ENCODE peak calls at places on chromosomes 1 and 21, in four cellular contexts. B is A549, J is adrenal gland, C is dorsolateral prefrontal cortex. U is an unnamed sample.

GRCh38 chr1:25573961-25574360 is 30.6 kb downstream of the LDLRAP1 start:
- DNase-seq in B (no peak), J (no peak), C (no peak), U (no peak)

GRCh38 chr1:44515416-44515815 is 110.4 kb downstream of the RNF220 start:
- DNase-seq in B (peak; percentile 15), J (no peak), C (no peak), U (peak; percentile 25)

GRCh38 chr1:228849011-228849541 is 113.8 kb downstream of the RHOU start:
- DNase-seq in B (no peak), J (no peak), C (no peak), U (no peak)

GRCh38 chr1:241647658-241648057 is 4.4 kb upstream of the WDR64 start:
- DNase-seq in B (no peak), J (no peak), C (no peak), U (no peak)

GRCh38 chr1:6581561-6582305 is 1.9 kb downstream of the ZBTB48 start:
- DNase-seq in B (no peak), J (no peak), C (no peak), U (no peak)

GRCh38 chr1:72690871-72691270 is 408.5 kb upstream of the NEGR1 start:
- DNase-seq in B (no peak), J (no peak), C (no peak), U (no peak)

GRCh38 chr21:34807146-34807880 is 138.5 kb downstream of the CLIC6 start:
- DNase-seq in B (peak; percentile 78), J (peak; percentile 33), C (no peak), U (peak; percentile 79)

GRCh38 chr1:65827346-65827745 is 34.7 kb downstream of the PDE4B start:
- DNase-seq in B (no peak), J (no peak), C (no peak), U (no peak)

GRCh38 chr1:45925728-45926287 is 122.4 kb downstream of the MAST2 start:
- DNase-seq in B (no peak), J (no peak), C (no peak), U (no peak)

GRCh38 chr1:91374086-91374485 is 30.6 kb downstream of the HFM1 start:
- DNase-seq in B (no peak), J (no peak), C (no peak), U (no peak)

GRCh38 chr1:99438656-99439055 is 174.4 kb downstream of the PLPPR4 start:
- DNase-seq in B (no peak), J (no peak), C (no peak), U (no peak)

DNA sequence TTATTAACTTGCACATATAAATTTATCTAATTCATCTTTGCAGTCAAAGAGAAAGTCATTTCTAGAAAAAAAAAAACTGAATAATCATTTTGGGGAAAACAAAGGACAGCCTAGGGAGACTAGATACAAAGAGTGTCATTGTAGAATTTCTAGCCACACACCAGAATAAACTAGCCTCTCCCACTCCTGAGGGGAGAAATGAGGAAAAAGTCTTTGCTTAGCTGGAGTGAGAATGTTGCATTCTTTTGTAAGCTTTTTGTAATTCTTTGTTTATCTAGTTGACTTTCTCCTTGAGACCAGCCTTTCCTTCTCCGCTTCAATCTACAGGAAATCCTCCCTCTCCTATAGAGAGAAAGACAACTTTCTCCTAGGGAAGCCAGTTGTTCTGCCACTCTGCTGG is 15.9 kb upstream of the CGN start:
- DNase-seq in B (no peak), J (no peak), C (no peak), U (no peak)
- H3K4me3 ChIP-seq in B (no peak overlapping the region), J (no peak overlapping the region), C (peak overlapping the region; percentile 37), U (no peak overlapping the region)

DNA sequence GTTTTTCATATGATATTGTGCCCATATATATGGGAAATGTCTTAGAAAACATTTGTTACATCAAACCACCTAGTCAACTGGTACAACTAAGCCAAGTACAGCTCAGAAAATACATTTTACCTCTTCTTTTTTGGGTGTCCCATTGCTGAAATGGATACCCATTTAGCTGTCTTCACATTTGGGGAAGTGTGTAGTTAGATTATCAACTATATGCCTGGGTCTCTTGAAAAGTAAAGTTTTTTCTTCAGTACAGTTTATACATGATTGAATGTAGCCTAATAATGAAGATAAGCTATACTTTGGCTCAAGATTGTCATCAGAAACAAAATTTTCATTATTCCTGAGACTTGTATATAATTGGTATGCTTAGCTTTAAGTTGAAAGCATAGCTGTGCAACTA is 2.0 kb downstream of the AGO3 start:
- DNase-seq in B (no peak), J (no peak), C (no peak), U (no peak)
- H3K4me3 ChIP-seq in B (no peak overlapping the region), J (no peak overlapping the region), C (no peak overlapping the region), U (no peak overlapping the region)

DNA sequence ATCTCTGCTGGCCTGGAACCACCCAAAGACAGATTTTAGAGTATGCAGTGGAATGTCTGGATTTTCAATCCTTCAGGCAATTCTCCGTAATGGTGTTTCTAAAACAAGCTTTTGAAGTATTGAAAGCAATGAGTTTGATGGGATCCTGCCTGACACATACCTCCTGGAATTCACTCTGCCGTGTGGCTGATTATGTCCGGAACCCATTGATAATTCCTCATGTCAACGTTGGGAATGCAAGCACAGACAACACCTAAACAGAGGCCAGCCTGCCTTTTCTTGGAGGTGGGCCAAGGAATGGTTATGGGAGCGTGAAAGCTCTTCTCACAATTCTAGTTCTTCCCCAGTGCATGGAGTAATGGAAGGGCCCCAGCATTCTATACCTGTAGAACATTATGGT is 168.9 kb upstream of the HMCN1 start:
- DNase-seq in B (no peak), J (no peak), C (no peak), U (no peak)
- H3K4me3 ChIP-seq in B (no peak overlapping the region), J (no peak overlapping the region), C (no peak overlapping the region), U (no peak overlapping the region)

DNA sequence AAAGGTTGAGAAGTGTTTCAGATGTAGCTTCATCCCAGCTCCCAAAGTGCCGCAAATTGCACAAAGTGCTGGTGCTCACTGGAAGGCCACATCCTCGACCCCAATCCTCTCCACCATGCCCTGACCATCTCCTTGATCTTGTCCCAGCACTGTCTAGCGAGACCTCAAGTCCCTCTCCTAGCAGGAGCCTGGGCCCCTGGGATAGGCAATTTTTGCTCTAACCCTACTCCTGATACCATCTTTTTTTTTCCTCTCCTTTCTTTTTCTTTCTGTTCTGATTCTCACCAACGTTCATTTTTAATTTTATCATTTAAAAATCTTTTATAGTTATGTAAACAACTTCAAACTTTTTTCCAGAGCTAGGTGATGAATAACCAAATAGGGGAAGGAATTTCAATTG is 41.3 kb upstream of the TENT5B start:
- DNase-seq in B (no peak), J (no peak), C (no peak), U (no peak)
- H3K4me3 ChIP-seq in B (no peak overlapping the region), J (no peak overlapping the region), C (no peak overlapping the region), U (no peak overlapping the region)

U was measured in MG63.